ENCODE peak calls at places on chromosome 20, in eight cellular contexts. E is Caki2; V is heart right ventricle; A is stimulated activated CD4-positive, alpha-beta T cell treated with anti-CD3 and anti-CD28 coated beads, TNF-alpha, amount 100 ng/mL, for 4 hours; O is AG20443; S is GM12878; D is stromal cell of bone marrow; H is left cardiac atrium. T is an unnamed sample.

GRCh38 chr20:5767493-5768098 is 17.4 kb downstream of the SHLD1 start:
- DNase-seq in O (no peak), D (no peak), V (no peak), H (no peak), A (no peak), E (no peak), S (no peak), T (no peak)

GRCh38 chr20:37986873-37987601 is 46.2 kb downstream of the TTI1 start:
- DNase-seq in E (no peak), D (no peak), O (peak; percentile 63), H (peak; percentile 75), S (no peak), A (no peak), V (peak; percentile 68), T (peak; percentile 77)

GRCh38 chr20:48877299-48877698 is 44.2 kb upstream of the ARFGEF2 start:
- DNase-seq in S (no peak), H (no peak), A (no peak), E (no peak), O (no peak), V (no peak), D (peak; percentile 26), T (no peak)

GRCh38 chr20:41173161-41173721 is 35.9 kb downstream of the PLCG1 start:
- DNase-seq in O (peak; percentile 90), D (peak; percentile 34), H (peak; percentile 88), V (peak; percentile 90), A (peak; percentile 32), E (peak; percentile 62), S (no peak), T (peak; percentile 93)

GRCh38 chr20:22805219-22805618 is 220.8 kb upstream of the FOXA2 start:
- DNase-seq in A (no peak), H (peak; percentile 41), O (peak; percentile 80), S (no peak), V (no peak), E (peak; percentile 32), D (peak; percentile 86), T (no peak)

GRCh38 chr20:35992713-35993335 is 24.4 kb downstream of the CNBD2 start:
- DNase-seq in S (peak; percentile 9), V (no peak), D (peak; percentile 47), O (peak; percentile 88), H (no peak), A (no peak), E (peak; percentile 72), T (no peak)

GRCh38 chr20:49862607-49863200 is 50.1 kb downstream of the SLC9A8 start:
- DNase-seq in A (no peak), O (no peak), D (no peak), H (no peak), V (no peak), E (no peak), S (no peak), T (no peak)

GRCh38 chr20:58127731-58128130 is 100.7 kb downstream of the ANKRD60 start:
- DNase-seq in D (no peak), S (no peak), V (no peak), A (no peak), H (no peak), E (no peak), O (peak; percentile 79), T (no peak)

GRCh38 chr20:23446505-23446904 is 6.2 kb downstream of the CST11 start:
- DNase-seq in O (no peak), V (peak; percentile 49), E (peak; percentile 71), S (peak; percentile 11), A (no peak), D (peak; percentile 3), H (peak; percentile 44), T (no peak)

GRCh38 chr20:9903048-9903651 is 64.3 kb upstream of the PAK5 start:
- DNase-seq in O (no peak), E (no peak), D (no peak), S (no peak), V (no peak), A (no peak), H (no peak), T (no peak)

GRCh38 chr20:4555188-4555893 is 166.4 kb upstream of the PRND start:
- DNase-seq in A (no peak), E (peak; percentile 58), S (no peak), D (no peak), H (no peak), O (peak; percentile 51), V (no peak), T (peak; percentile 54)

GRCh38 chr20:45826381-45827019 is 612 bp downstream of the TNNC2 start:
- DNase-seq in H (peak; percentile 48), S (no peak), O (peak; percentile 58), D (peak; percentile 40), V (peak; percentile 47), E (no peak), A (no peak), T (no peak)

GRCh38 chr20:3696745-3697587 is 15.2 kb upstream of the ADAM33 start:
- DNase-seq in S (no peak), V (no peak), D (no peak), O (no peak), E (no peak), H (no peak), A (no peak), T (peak; percentile 63)

GRCh38 chr20:10728873-10729670 is 55.3 kb upstream of the JAG1 start:
- DNase-seq in A (no peak), H (no peak), V (no peak), E (no peak), O (no peak), S (no peak), D (no peak), T (no peak)

GRCh38 chr20:15200139-15200538 is 862.7 kb upstream of the FLRT3 start:
- DNase-seq in H (no peak), S (peak; percentile 51), V (no peak), E (no peak), D (peak; percentile 23), A (no peak), O (no peak), T (no peak)

GRCh38 chr20:25065625-25066338 is 7.8 kb upstream of the ACSS1 start:
- DNase-seq in D (peak; percentile 38), O (peak; percentile 65), A (peak; percentile 45), H (peak; percentile 55), E (peak; percentile 44), V (peak; percentile 37), S (peak; percentile 42), T (peak; percentile 53)

T was measured in kidney.